ENCODE peak calls at places on chromosome 7, in five cellular contexts. I, P, E, X and W are unnamed samples.

GRCh38 chr7:55545496-55545895 is 26.8 kb downstream of the VOPP1 start:
- DNase-seq in E (no peak), X (no peak), P (no peak), I (no peak), W (no peak)

GRCh38 chr7:3673524-3673923 is 372.5 kb downstream of the SDK1 start:
- DNase-seq in X (no peak), I (no peak), P (peak; percentile 2), E (no peak), W (no peak)

GRCh38 chr7:30657131-30657530 is 25.1 kb downstream of the CRHR2 start:
- DNase-seq in X (no peak), I (no peak), E (no peak), P (no peak), W (no peak)

GRCh38 chr7:112422842-112423496 is 27.3 kb upstream of the IFRD1 start:
- DNase-seq in P (no peak), I (no peak), X (no peak), E (no peak), W (peak; percentile 20)

GRCh38 chr7:86768967-86769760 is 125.5 kb downstream of the GRM3 start:
- DNase-seq in I (no peak), P (no peak), E (no peak), X (no peak), W (no peak)

GRCh38 chr7:51324206-51324884 is 7.7 kb upstream of the COBL start:
- DNase-seq in I (no peak), E (no peak), P (no peak), X (no peak), W (no peak)

GRCh38 chr7:94289071-94289470 is 105.6 kb upstream of the COL1A2 start:
- DNase-seq in X (no peak), E (no peak), P (no peak), I (no peak), W (peak; percentile 23)

GRCh38 chr7:51732066-51732465 is 415.5 kb upstream of the COBL start:
- DNase-seq in P (no peak), I (no peak), X (no peak), E (no peak), W (no peak)

GRCh38 chr7:137625197-137625596 is 221.6 kb downstream of the DGKI start:
- DNase-seq in E (no peak), I (no peak), P (no peak), X (no peak), W (no peak)

GRCh38 chr7:47455872-47456185 is 126.1 kb downstream of the TNS3 start:
- DNase-seq in E (no peak), X (no peak), P (no peak), I (no peak), W (no peak)

GRCh38 chr7:129498021-129498420 is 4.3 kb upstream of the SMKR1 start:
- DNase-seq in E (no peak), X (no peak), I (no peak), P (no peak), W (no peak)

GRCh38 chr7:74324499-74325229 is 35.5 kb downstream of the CLIP2 start:
- DNase-seq in I (no peak), E (peak; percentile 16), P (no peak), X (no peak), W (peak; percentile 51)

GRCh38 chr7:148402159-148402558 is 188.4 kb upstream of the C7orf33 start:
- DNase-seq in X (no peak), I (no peak), E (no peak), P (no peak), W (no peak)

GRCh38 chr7:815284-816216 is 16.7 kb upstream of the SUN1 start:
- DNase-seq in X (peak; percentile 36), E (no peak), I (no peak), P (no peak), W (no peak)

GRCh38 chr7:30594055-30594539 is 581 bp upstream of the GARS1 start:
- DNase-seq in E (peak; percentile 15), P (peak; percentile 4), I (peak; percentile 38), X (peak; percentile 19), W (no peak)

GRCh38 chr7:149790146-149790548 is 16.8 kb upstream of the ZNF467 start:
- DNase-seq in X (peak; percentile 63), P (no peak), E (no peak), I (no peak), W (peak; percentile 62)

GRCh38 chr7:120273476-120273975 is 551 bp downstream of the KCND2 start:
- DNase-seq in X (peak; percentile 52), I (peak; percentile 61), P (no peak), E (no peak), W (peak; percentile 28)

GRCh38 chr7:126702242-126703016 is 550.3 kb downstream of the GRM8 start:
- DNase-seq in X (no peak), P (no peak), E (no peak), I (no peak), W (no peak)

GRCh38 chr7:38057829-38058228 is 120.2 kb upstream of the STARD3NL start:
- DNase-seq in P (no peak), X (no peak), I (no peak), E (no peak), W (no peak)

GRCh38 chr7:101554584-101555268 is 74.4 kb downstream of the MYL10 start:
- DNase-seq in X (no peak), P (no peak), I (no peak), E (no peak), W (no peak)

GRCh38 chr7:80581472-80581871 is 57.0 kb upstream of the CD36 start:
- DNase-seq in X (no peak), P (no peak), E (no peak), I (no peak), W (no peak)

GRCh38 chr7:141207661-141208060 is 133.8 kb downstream of the TMEM178B start:
- DNase-seq in I (no peak), E (no peak), X (no peak), P (no peak), W (no peak)

GRCh38 chr7:36686499-36686898 is 37.8 kb downstream of the AOAH start:
- DNase-seq in I (no peak), E (no peak), P (peak; percentile 6), X (no peak), W (no peak)

GRCh38 chr7:159092701-159093121 is 52.0 kb downstream of the VIPR2 start:
- DNase-seq in I (no peak), P (no peak), X (no peak), E (no peak), W (no peak)

GRCh38 chr7:83077328-83077727 is 85.4 kb downstream of the PCLO start:
- DNase-seq in X (no peak), E (no peak), I (no peak), P (no peak), W (no peak)

GRCh38 chr7:99083068-99083651 is 60.7 kb downstream of the SMURF1 start:
- DNase-seq in E (no peak), P (no peak), I (no peak), X (no peak), W (no peak)

GRCh38 chr7:101017099-101017777 is 2.6 kb upstream of the MUC17 start:
- DNase-seq in I (peak; percentile 80), E (no peak), P (peak; percentile 50), X (peak; percentile 91), W (no peak)

GRCh38 chr7:2758673-2759603 is 70.9 kb downstream of the AMZ1 start:
- DNase-seq in I (no peak), E (no peak), X (no peak), P (no peak), W (no peak)

GRCh38 chr7:33686001-33686591 is 219.2 kb upstream of the BMPER start:
- DNase-seq in X (no peak), E (no peak), I (no peak), P (no peak), W (no peak)

GRCh38 chr7:128406147-128406985 is 3.4 kb downstream of the IMPDH1 start:
- DNase-seq in E (no peak), P (no peak), X (no peak), I (no peak), W (no peak)

GRCh38 chr7:34430456-34430855 is 227.6 kb upstream of the NPSR1 start:
- DNase-seq in P (no peak), I (no peak), X (peak; percentile 1), E (no peak), W (no peak)

GRCh38 chr7:81447351-81447952 is 322.4 kb downstream of the HGF start:
- DNase-seq in I (no peak), P (no peak), E (no peak), X (no peak), W (no peak)

GRCh38 chr7:12436896-12437535 is 33.4 kb upstream of the VWDE start:
- DNase-seq in E (no peak), P (no peak), X (no peak), I (no peak), W (no peak)

GRCh38 chr7:36625247-36625646 is 99.0 kb downstream of the AOAH start:
- DNase-seq in X (no peak), P (no peak), E (no peak), I (no peak), W (no peak)

GRCh38 chr7:157538321-157538720 is 201.5 kb downstream of the DNAJB6 start:
- DNase-seq in P (no peak), X (no peak), E (no peak), I (no peak), W (no peak)

GRCh38 chr7:140229101-140229525 is 52.3 kb upstream of the KDM7A start:
- DNase-seq in I (no peak), P (no peak), X (no peak), E (no peak), W (no peak)

GRCh38 chr7:79806161-79806734 is 328.4 kb upstream of the GNAI1 start:
- DNase-seq in P (no peak), X (no peak), E (no peak), I (no peak), W (no peak)